ENCODE peak calls at places on chromosomes 16 and 17, in ten cellular contexts. One of them, this sample, is unnamed.

GRCh38 chr17:37261286-37261685 is 114.5 kb upstream of the C17orf78 start:
- DNase-seq in GM12865: no peak
- DNase-seq in stimulated activated CD8-positive, alpha-beta memory T cell treated with anti-CD3 and anti-CD28 coated beads, Interleukin-7, amount 100 ng/mL, for 1 hour: no peak
- DNase-seq in stimulated activated CD4-positive, alpha-beta T cell treated with anti-CD3 and anti-CD28 coated beads, Interleukin-4, amount 100 ng/mL, for 48 hours: no peak
- DNase-seq in NCI-H748 treated with DMSO at 0.1 percent for 48 hours: no peak
- DNase-seq in cardiac muscle cell: peak; percentile 50
- DNase-seq in AG20443: peak; percentile 13
- DNase-seq in effector CD4-positive, alpha-beta T cell: no peak
- DNase-seq in SK-MEL-5: no peak
- DNase-seq in GM19239: no peak
- DNase-seq in this sample: peak; percentile 16

GRCh38 chr16:54028013-54028412 is 258.6 kb downstream of the IRX3 start:
- DNase-seq in cardiac muscle cell: no peak
- DNase-seq in AG20443: no peak
- DNase-seq in GM12865: no peak
- DNase-seq in NCI-H748 treated with DMSO at 0.1 percent for 48 hours: no peak
- DNase-seq in SK-MEL-5: no peak
- DNase-seq in GM19239: no peak
- DNase-seq in stimulated activated CD8-positive, alpha-beta memory T cell treated with anti-CD3 and anti-CD28 coated beads, Interleukin-7, amount 100 ng/mL, for 1 hour: no peak
- DNase-seq in effector CD4-positive, alpha-beta T cell: no peak
- DNase-seq in stimulated activated CD4-positive, alpha-beta T cell treated with anti-CD3 and anti-CD28 coated beads, Interleukin-4, amount 100 ng/mL, for 48 hours: no peak
- DNase-seq in this sample: no peak

GRCh38 chr17:75909812-75910274 is 5.2 kb upstream of the MRPL38 start:
- DNase-seq in SK-MEL-5: no peak
- DNase-seq in NCI-H748 treated with DMSO at 0.1 percent for 48 hours: peak; percentile 8
- DNase-seq in stimulated activated CD8-positive, alpha-beta memory T cell treated with anti-CD3 and anti-CD28 coated beads, Interleukin-7, amount 100 ng/mL, for 1 hour: no peak
- DNase-seq in stimulated activated CD4-positive, alpha-beta T cell treated with anti-CD3 and anti-CD28 coated beads, Interleukin-4, amount 100 ng/mL, for 48 hours: no peak
- DNase-seq in effector CD4-positive, alpha-beta T cell: no peak
- DNase-seq in AG20443: peak; percentile 40
- DNase-seq in GM12865: no peak
- DNase-seq in GM19239: no peak
- DNase-seq in cardiac muscle cell: no peak
- DNase-seq in this sample: no peak

GRCh38 chr16:23365602-23366240 is 63.6 kb downstream of the SCNN1B start:
- DNase-seq in effector CD4-positive, alpha-beta T cell: no peak
- DNase-seq in GM12865: peak; percentile 67
- DNase-seq in SK-MEL-5: no peak
- DNase-seq in GM19239: no peak
- DNase-seq in AG20443: no peak
- DNase-seq in stimulated activated CD4-positive, alpha-beta T cell treated with anti-CD3 and anti-CD28 coated beads, Interleukin-4, amount 100 ng/mL, for 48 hours: no peak
- DNase-seq in cardiac muscle cell: peak; percentile 2
- DNase-seq in stimulated activated CD8-positive, alpha-beta memory T cell treated with anti-CD3 and anti-CD28 coated beads, Interleukin-7, amount 100 ng/mL, for 1 hour: no peak
- DNase-seq in NCI-H748 treated with DMSO at 0.1 percent for 48 hours: no peak
- DNase-seq in this sample: peak; percentile 19

GRCh38 chr17:29037739-29038465 is 5.0 kb upstream of the PIPOX start:
- DNase-seq in SK-MEL-5: no peak
- DNase-seq in stimulated activated CD4-positive, alpha-beta T cell treated with anti-CD3 and anti-CD28 coated beads, Interleukin-4, amount 100 ng/mL, for 48 hours: no peak
- DNase-seq in stimulated activated CD8-positive, alpha-beta memory T cell treated with anti-CD3 and anti-CD28 coated beads, Interleukin-7, amount 100 ng/mL, for 1 hour: no peak
- DNase-seq in effector CD4-positive, alpha-beta T cell: no peak
- DNase-seq in NCI-H748 treated with DMSO at 0.1 percent for 48 hours: no peak
- DNase-seq in GM19239: no peak
- DNase-seq in GM12865: no peak
- DNase-seq in AG20443: no peak
- DNase-seq in cardiac muscle cell: no peak
- DNase-seq in this sample: no peak

GRCh38 chr16:56871172-56871593 is 6.2 kb downstream of the SLC12A3 start:
- DNase-seq in stimulated activated CD4-positive, alpha-beta T cell treated with anti-CD3 and anti-CD28 coated beads, Interleukin-4, amount 100 ng/mL, for 48 hours: no peak
- DNase-seq in stimulated activated CD8-positive, alpha-beta memory T cell treated with anti-CD3 and anti-CD28 coated beads, Interleukin-7, amount 100 ng/mL, for 1 hour: no peak
- DNase-seq in SK-MEL-5: no peak
- DNase-seq in cardiac muscle cell: peak; percentile 38
- DNase-seq in NCI-H748 treated with DMSO at 0.1 percent for 48 hours: no peak
- DNase-seq in GM19239: peak; percentile 48
- DNase-seq in GM12865: peak; percentile 70
- DNase-seq in effector CD4-positive, alpha-beta T cell: no peak
- DNase-seq in AG20443: peak; percentile 93
- DNase-seq in this sample: no peak

GRCh38 chr16:4333308-4333638 is 17.4 kb downstream of the GLIS2 start:
- DNase-seq in GM12865: no peak
- DNase-seq in stimulated activated CD8-positive, alpha-beta memory T cell treated with anti-CD3 and anti-CD28 coated beads, Interleukin-7, amount 100 ng/mL, for 1 hour: no peak
- DNase-seq in cardiac muscle cell: no peak
- DNase-seq in SK-MEL-5: no peak
- DNase-seq in effector CD4-positive, alpha-beta T cell: no peak
- DNase-seq in AG20443: no peak
- DNase-seq in NCI-H748 treated with DMSO at 0.1 percent for 48 hours: no peak
- DNase-seq in stimulated activated CD4-positive, alpha-beta T cell treated with anti-CD3 and anti-CD28 coated beads, Interleukin-4, amount 100 ng/mL, for 48 hours: no peak
- DNase-seq in GM19239: no peak
- DNase-seq in this sample: no peak

GRCh38 chr16:68658258-68658973 is 13.3 kb downstream of the CDH3 start:
- DNase-seq in GM12865: no peak
- DNase-seq in AG20443: peak; percentile 81
- DNase-seq in GM19239: no peak
- DNase-seq in SK-MEL-5: peak; percentile 41
- DNase-seq in stimulated activated CD8-positive, alpha-beta memory T cell treated with anti-CD3 and anti-CD28 coated beads, Interleukin-7, amount 100 ng/mL, for 1 hour: no peak
- DNase-seq in stimulated activated CD4-positive, alpha-beta T cell treated with anti-CD3 and anti-CD28 coated beads, Interleukin-4, amount 100 ng/mL, for 48 hours: no peak
- DNase-seq in NCI-H748 treated with DMSO at 0.1 percent for 48 hours: no peak
- DNase-seq in effector CD4-positive, alpha-beta T cell: no peak
- DNase-seq in cardiac muscle cell: peak; percentile 60
- DNase-seq in this sample: no peak

GRCh38 chr17:73532441-73532901 is 111.8 kb downstream of the SDK2 start:
- DNase-seq in AG20443: no peak
- DNase-seq in cardiac muscle cell: no peak
- DNase-seq in SK-MEL-5: no peak
- DNase-seq in NCI-H748 treated with DMSO at 0.1 percent for 48 hours: peak; percentile 75
- DNase-seq in effector CD4-positive, alpha-beta T cell: no peak
- DNase-seq in stimulated activated CD8-positive, alpha-beta memory T cell treated with anti-CD3 and anti-CD28 coated beads, Interleukin-7, amount 100 ng/mL, for 1 hour: no peak
- DNase-seq in GM19239: no peak
- DNase-seq in GM12865: no peak
- DNase-seq in stimulated activated CD4-positive, alpha-beta T cell treated with anti-CD3 and anti-CD28 coated beads, Interleukin-4, amount 100 ng/mL, for 48 hours: no peak
- DNase-seq in this sample: no peak

GRCh38 chr17:83189673-83190385 is 110.4 kb downstream of the METRNL start:
- DNase-seq in stimulated activated CD4-positive, alpha-beta T cell treated with anti-CD3 and anti-CD28 coated beads, Interleukin-4, amount 100 ng/mL, for 48 hours: no peak
- DNase-seq in SK-MEL-5: peak; percentile 32
- DNase-seq in NCI-H748 treated with DMSO at 0.1 percent for 48 hours: no peak
- DNase-seq in effector CD4-positive, alpha-beta T cell: no peak
- DNase-seq in AG20443: peak; percentile 83
- DNase-seq in stimulated activated CD8-positive, alpha-beta memory T cell treated with anti-CD3 and anti-CD28 coated beads, Interleukin-7, amount 100 ng/mL, for 1 hour: no peak
- DNase-seq in GM12865: no peak
- DNase-seq in GM19239: no peak
- DNase-seq in cardiac muscle cell: no peak
- DNase-seq in this sample: no peak

GRCh38 chr17:17171991-17172939 is 33.9 kb downstream of the PLD6 start:
- DNase-seq in stimulated activated CD4-positive, alpha-beta T cell treated with anti-CD3 and anti-CD28 coated beads, Interleukin-4, amount 100 ng/mL, for 48 hours: no peak
- DNase-seq in NCI-H748 treated with DMSO at 0.1 percent for 48 hours: peak; percentile 22
- DNase-seq in stimulated activated CD8-positive, alpha-beta memory T cell treated with anti-CD3 and anti-CD28 coated beads, Interleukin-7, amount 100 ng/mL, for 1 hour: no peak
- DNase-seq in GM12865: no peak
- DNase-seq in AG20443: no peak
- DNase-seq in cardiac muscle cell: no peak
- DNase-seq in GM19239: no peak
- DNase-seq in SK-MEL-5: no peak
- DNase-seq in effector CD4-positive, alpha-beta T cell: no peak
- DNase-seq in this sample: no peak

GRCh38 chr16:11596572-11597226 is 10.0 kb upstream of the LITAF start:
- DNase-seq in NCI-H748 treated with DMSO at 0.1 percent for 48 hours: no peak
- DNase-seq in AG20443: no peak
- DNase-seq in stimulated activated CD8-positive, alpha-beta memory T cell treated with anti-CD3 and anti-CD28 coated beads, Interleukin-7, amount 100 ng/mL, for 1 hour: no peak
- DNase-seq in effector CD4-positive, alpha-beta T cell: no peak
- DNase-seq in GM12865: no peak
- DNase-seq in cardiac muscle cell: no peak
- DNase-seq in stimulated activated CD4-positive, alpha-beta T cell treated with anti-CD3 and anti-CD28 coated beads, Interleukin-4, amount 100 ng/mL, for 48 hours: no peak
- DNase-seq in GM19239: no peak
- DNase-seq in SK-MEL-5: no peak
- DNase-seq in this sample: peak; percentile 55

GRCh38 chr16:50679266-50679665 is 1.8 kb downstream of the SNX20 start:
- DNase-seq in NCI-H748 treated with DMSO at 0.1 percent for 48 hours: no peak
- DNase-seq in stimulated activated CD8-positive, alpha-beta memory T cell treated with anti-CD3 and anti-CD28 coated beads, Interleukin-7, amount 100 ng/mL, for 1 hour: no peak
- DNase-seq in GM19239: no peak
- DNase-seq in stimulated activated CD4-positive, alpha-beta T cell treated with anti-CD3 and anti-CD28 coated beads, Interleukin-4, amount 100 ng/mL, for 48 hours: no peak
- DNase-seq in SK-MEL-5: no peak
- DNase-seq in cardiac muscle cell: no peak
- DNase-seq in effector CD4-positive, alpha-beta T cell: no peak
- DNase-seq in AG20443: no peak
- DNase-seq in GM12865: no peak
- DNase-seq in this sample: no peak

GRCh38 chr16:59611556-59611955 is 877.4 kb upstream of the GOT2 start:
- DNase-seq in GM12865: no peak
- DNase-seq in GM19239: no peak
- DNase-seq in cardiac muscle cell: no peak
- DNase-seq in SK-MEL-5: no peak
- DNase-seq in NCI-H748 treated with DMSO at 0.1 percent for 48 hours: no peak
- DNase-seq in AG20443: no peak
- DNase-seq in stimulated activated CD4-positive, alpha-beta T cell treated with anti-CD3 and anti-CD28 coated beads, Interleukin-4, amount 100 ng/mL, for 48 hours: no peak
- DNase-seq in stimulated activated CD8-positive, alpha-beta memory T cell treated with anti-CD3 and anti-CD28 coated beads, Interleukin-7, amount 100 ng/mL, for 1 hour: no peak
- DNase-seq in effector CD4-positive, alpha-beta T cell: no peak
- DNase-seq in this sample: no peak

GRCh38 chr17:76612977-76613851 is 27.6 kb upstream of the ST6GALNAC2 start:
- DNase-seq in stimulated activated CD8-positive, alpha-beta memory T cell treated with anti-CD3 and anti-CD28 coated beads, Interleukin-7, amount 100 ng/mL, for 1 hour: no peak
- DNase-seq in AG20443: no peak
- DNase-seq in effector CD4-positive, alpha-beta T cell: no peak
- DNase-seq in NCI-H748 treated with DMSO at 0.1 percent for 48 hours: no peak
- DNase-seq in cardiac muscle cell: no peak
- DNase-seq in GM19239: no peak
- DNase-seq in stimulated activated CD4-positive, alpha-beta T cell treated with anti-CD3 and anti-CD28 coated beads, Interleukin-4, amount 100 ng/mL, for 48 hours: no peak
- DNase-seq in SK-MEL-5: peak; percentile 72
- DNase-seq in GM12865: peak; percentile 35
- DNase-seq in this sample: peak; percentile 36

GRCh38 chr17:14037453-14037852 is 31.9 kb upstream of the COX10 start:
- DNase-seq in GM19239: no peak
- DNase-seq in cardiac muscle cell: no peak
- DNase-seq in SK-MEL-5: no peak
- DNase-seq in stimulated activated CD8-positive, alpha-beta memory T cell treated with anti-CD3 and anti-CD28 coated beads, Interleukin-7, amount 100 ng/mL, for 1 hour: no peak
- DNase-seq in effector CD4-positive, alpha-beta T cell: no peak
- DNase-seq in AG20443: no peak
- DNase-seq in stimulated activated CD4-positive, alpha-beta T cell treated with anti-CD3 and anti-CD28 coated beads, Interleukin-4, amount 100 ng/mL, for 48 hours: no peak
- DNase-seq in GM12865: no peak
- DNase-seq in NCI-H748 treated with DMSO at 0.1 percent for 48 hours: no peak
- DNase-seq in this sample: no peak

GRCh38 chr17:9900744-9901143 is 4.3 kb downstream of the RCVRN start:
- DNase-seq in GM19239: no peak
- DNase-seq in GM12865: no peak
- DNase-seq in stimulated activated CD8-positive, alpha-beta memory T cell treated with anti-CD3 and anti-CD28 coated beads, Interleukin-7, amount 100 ng/mL, for 1 hour: no peak
- DNase-seq in effector CD4-positive, alpha-beta T cell: no peak
- DNase-seq in cardiac muscle cell: peak; percentile 59
- DNase-seq in stimulated activated CD4-positive, alpha-beta T cell treated with anti-CD3 and anti-CD28 coated beads, Interleukin-4, amount 100 ng/mL, for 48 hours: no peak
- DNase-seq in NCI-H748 treated with DMSO at 0.1 percent for 48 hours: no peak
- DNase-seq in AG20443: peak; percentile 86
- DNase-seq in SK-MEL-5: no peak
- DNase-seq in this sample: no peak

GRCh38 chr16:57150682-57151330 is 35.0 kb downstream of the PSME3IP1 start:
- DNase-seq in stimulated activated CD4-positive, alpha-beta T cell treated with anti-CD3 and anti-CD28 coated beads, Interleukin-4, amount 100 ng/mL, for 48 hours: no peak
- DNase-seq in GM12865: no peak
- DNase-seq in NCI-H748 treated with DMSO at 0.1 percent for 48 hours: no peak
- DNase-seq in SK-MEL-5: no peak
- DNase-seq in AG20443: no peak
- DNase-seq in cardiac muscle cell: peak; percentile 24
- DNase-seq in GM19239: no peak
- DNase-seq in effector CD4-positive, alpha-beta T cell: no peak
- DNase-seq in stimulated activated CD8-positive, alpha-beta memory T cell treated with anti-CD3 and anti-CD28 coated beads, Interleukin-7, amount 100 ng/mL, for 1 hour: no peak
- DNase-seq in this sample: no peak

GRCh38 chr17:2070241-2071023 is 15.5 kb downstream of the HIC1 start:
- DNase-seq in cardiac muscle cell: no peak
- DNase-seq in stimulated activated CD8-positive, alpha-beta memory T cell treated with anti-CD3 and anti-CD28 coated beads, Interleukin-7, amount 100 ng/mL, for 1 hour: no peak
- DNase-seq in GM12865: peak; percentile 97
- DNase-seq in GM19239: peak; percentile 78
- DNase-seq in effector CD4-positive, alpha-beta T cell: no peak
- DNase-seq in NCI-H748 treated with DMSO at 0.1 percent for 48 hours: no peak
- DNase-seq in stimulated activated CD4-positive, alpha-beta T cell treated with anti-CD3 and anti-CD28 coated beads, Interleukin-4, amount 100 ng/mL, for 48 hours: peak; percentile 61
- DNase-seq in AG20443: no peak
- DNase-seq in SK-MEL-5: no peak
- DNase-seq in this sample: no peak

GRCh38 chr17:14355556-14355955 is 54.7 kb downstream of the HS3ST3B1 start:
- DNase-seq in effector CD4-positive, alpha-beta T cell: no peak
- DNase-seq in GM12865: no peak
- DNase-seq in AG20443: peak; percentile 27
- DNase-seq in stimulated activated CD4-positive, alpha-beta T cell treated with anti-CD3 and anti-CD28 coated beads, Interleukin-4, amount 100 ng/mL, for 48 hours: no peak
- DNase-seq in NCI-H748 treated with DMSO at 0.1 percent for 48 hours: no peak
- DNase-seq in cardiac muscle cell: no peak
- DNase-seq in stimulated activated CD8-positive, alpha-beta memory T cell treated with anti-CD3 and anti-CD28 coated beads, Interleukin-7, amount 100 ng/mL, for 1 hour: no peak
- DNase-seq in GM19239: no peak
- DNase-seq in SK-MEL-5: no peak
- DNase-seq in this sample: no peak

GRCh38 chr17:880871-881269 is 98.7 kb downstream of the NXN start:
- DNase-seq in GM12865: no peak
- DNase-seq in stimulated activated CD4-positive, alpha-beta T cell treated with anti-CD3 and anti-CD28 coated beads, Interleukin-4, amount 100 ng/mL, for 48 hours: no peak
- DNase-seq in stimulated activated CD8-positive, alpha-beta memory T cell treated with anti-CD3 and anti-CD28 coated beads, Interleukin-7, amount 100 ng/mL, for 1 hour: no peak
- DNase-seq in cardiac muscle cell: no peak
- DNase-seq in SK-MEL-5: no peak
- DNase-seq in GM19239: no peak
- DNase-seq in effector CD4-positive, alpha-beta T cell: no peak
- DNase-seq in NCI-H748 treated with DMSO at 0.1 percent for 48 hours: no peak
- DNase-seq in AG20443: no peak
- DNase-seq in this sample: no peak

GRCh38 chr17:30922235-30922993 is 669 bp downstream of the ADAP2 start:
- DNase-seq in cardiac muscle cell: no peak
- DNase-seq in GM12865: no peak
- DNase-seq in stimulated activated CD4-positive, alpha-beta T cell treated with anti-CD3 and anti-CD28 coated beads, Interleukin-4, amount 100 ng/mL, for 48 hours: no peak
- DNase-seq in stimulated activated CD8-positive, alpha-beta memory T cell treated with anti-CD3 and anti-CD28 coated beads, Interleukin-7, amount 100 ng/mL, for 1 hour: no peak
- DNase-seq in GM19239: no peak
- DNase-seq in NCI-H748 treated with DMSO at 0.1 percent for 48 hours: no peak
- DNase-seq in AG20443: peak; percentile 47
- DNase-seq in effector CD4-positive, alpha-beta T cell: no peak
- DNase-seq in SK-MEL-5: no peak
- DNase-seq in this sample: no peak

GRCh38 chr17:56977673-56978395 is at the start of gene SCPEP1:
- DNase-seq in cardiac muscle cell: peak; percentile 80
- DNase-seq in AG20443: peak; percentile 99
- DNase-seq in NCI-H748 treated with DMSO at 0.1 percent for 48 hours: peak; percentile 69
- DNase-seq in GM12865: peak; percentile 87
- DNase-seq in effector CD4-positive, alpha-beta T cell: peak; percentile 79
- DNase-seq in stimulated activated CD8-positive, alpha-beta memory T cell treated with anti-CD3 and anti-CD28 coated beads, Interleukin-7, amount 100 ng/mL, for 1 hour: peak; percentile 60
- DNase-seq in SK-MEL-5: peak; percentile 80
- DNase-seq in GM19239: peak; percentile 93
- DNase-seq in stimulated activated CD4-positive, alpha-beta T cell treated with anti-CD3 and anti-CD28 coated beads, Interleukin-4, amount 100 ng/mL, for 48 hours: peak; percentile 72
- DNase-seq in this sample: peak; percentile 85

GRCh38 chr17:14298221-14298994 is 2.5 kb upstream of the HS3ST3B1 start:
- DNase-seq in GM19239: no peak
- DNase-seq in effector CD4-positive, alpha-beta T cell: no peak
- DNase-seq in cardiac muscle cell: peak; percentile 37
- DNase-seq in stimulated activated CD4-positive, alpha-beta T cell treated with anti-CD3 and anti-CD28 coated beads, Interleukin-4, amount 100 ng/mL, for 48 hours: no peak
- DNase-seq in NCI-H748 treated with DMSO at 0.1 percent for 48 hours: no peak
- DNase-seq in GM12865: no peak
- DNase-seq in stimulated activated CD8-positive, alpha-beta memory T cell treated with anti-CD3 and anti-CD28 coated beads, Interleukin-7, amount 100 ng/mL, for 1 hour: no peak
- DNase-seq in SK-MEL-5: no peak
- DNase-seq in AG20443: no peak
- DNase-seq in this sample: no peak

GRCh38 chr17:14297161-14297851 is 3.6 kb upstream of the HS3ST3B1 start:
- DNase-seq in SK-MEL-5: peak; percentile 8
- DNase-seq in GM12865: no peak
- DNase-seq in effector CD4-positive, alpha-beta T cell: no peak
- DNase-seq in GM19239: no peak
- DNase-seq in NCI-H748 treated with DMSO at 0.1 percent for 48 hours: no peak
- DNase-seq in AG20443: peak; percentile 87
- DNase-seq in stimulated activated CD8-positive, alpha-beta memory T cell treated with anti-CD3 and anti-CD28 coated beads, Interleukin-7, amount 100 ng/mL, for 1 hour: no peak
- DNase-seq in stimulated activated CD4-positive, alpha-beta T cell treated with anti-CD3 and anti-CD28 coated beads, Interleukin-4, amount 100 ng/mL, for 48 hours: no peak
- DNase-seq in cardiac muscle cell: peak; percentile 84
- DNase-seq in this sample: peak; percentile 86

GRCh38 chr17:64253470-64253869 is 9.6 kb downstream of the TEX2 start:
- DNase-seq in cardiac muscle cell: no peak
- DNase-seq in GM12865: no peak
- DNase-seq in SK-MEL-5: no peak
- DNase-seq in NCI-H748 treated with DMSO at 0.1 percent for 48 hours: no peak
- DNase-seq in GM19239: no peak
- DNase-seq in stimulated activated CD8-positive, alpha-beta memory T cell treated with anti-CD3 and anti-CD28 coated beads, Interleukin-7, amount 100 ng/mL, for 1 hour: no peak
- DNase-seq in AG20443: no peak
- DNase-seq in stimulated activated CD4-positive, alpha-beta T cell treated with anti-CD3 and anti-CD28 coated beads, Interleukin-4, amount 100 ng/mL, for 48 hours: no peak
- DNase-seq in effector CD4-positive, alpha-beta T cell: no peak
- DNase-seq in this sample: no peak

GRCh38 chr17:35743911-35744328 is 9.1 kb downstream of the GAS2L2 start:
- DNase-seq in stimulated activated CD4-positive, alpha-beta T cell treated with anti-CD3 and anti-CD28 coated beads, Interleukin-4, amount 100 ng/mL, for 48 hours: no peak
- DNase-seq in cardiac muscle cell: peak; percentile 65
- DNase-seq in stimulated activated CD8-positive, alpha-beta memory T cell treated with anti-CD3 and anti-CD28 coated beads, Interleukin-7, amount 100 ng/mL, for 1 hour: no peak
- DNase-seq in GM19239: peak; percentile 53
- DNase-seq in AG20443: peak; percentile 77
- DNase-seq in GM12865: peak; percentile 29
- DNase-seq in SK-MEL-5: peak; percentile 36
- DNase-seq in effector CD4-positive, alpha-beta T cell: no peak
- DNase-seq in NCI-H748 treated with DMSO at 0.1 percent for 48 hours: no peak
- DNase-seq in this sample: peak; percentile 80